ENCODE peak calls at places on chromosomes 11 and 22, in six cellular contexts. One of them, this sample, is unnamed. For H3K36me3, the result is how much of the 10 kb centered on the place peaks cover.

GRCh38 chr11:119664063-119664572 is 64.9 kb downstream of the NECTIN1 start:
- DNase-seq in CD8-positive, alpha-beta T cell: no peak
- DNase-seq in cardiac muscle cell: no peak
- DNase-seq in IMR-90: peak
- DNase-seq in mesenchymal stem cell: no peak
- DNase-seq in left lung: no peak
- DNase-seq in this sample: no peak

GRCh38 chr11:41382927-41383326 is 76.5 kb downstream of the LRRC4C start:
- DNase-seq in CD8-positive, alpha-beta T cell: no peak
- DNase-seq in cardiac muscle cell: no peak
- DNase-seq in IMR-90: no peak
- DNase-seq in mesenchymal stem cell: no peak
- DNase-seq in left lung: no peak
- DNase-seq in this sample: no peak

GRCh38 chr22:22520020-22520656 is at the start of gene ZNF280A:
- DNase-seq in CD8-positive, alpha-beta T cell: no peak
- DNase-seq in cardiac muscle cell: peak
- DNase-seq in IMR-90: no peak
- DNase-seq in mesenchymal stem cell: no peak
- DNase-seq in left lung: no peak
- DNase-seq in this sample: no peak

GRCh38 chr11:8366316-8366715 is 102.6 kb upstream of the LMO1 start:
- DNase-seq in CD8-positive, alpha-beta T cell: no peak
- DNase-seq in cardiac muscle cell: no peak
- DNase-seq in IMR-90: no peak
- DNase-seq in mesenchymal stem cell: no peak
- DNase-seq in left lung: peak
- DNase-seq in this sample: no peak

GRCh38 chr22:18110194-18110943 is at the start of gene TUBA8:
- DNase-seq in CD8-positive, alpha-beta T cell: no peak
- DNase-seq in cardiac muscle cell: peak
- DNase-seq in IMR-90: peak
- DNase-seq in mesenchymal stem cell: peak
- DNase-seq in left lung: no peak
- DNase-seq in this sample: no peak

GRCh38 chr11:117117681-117118080 is 19.5 kb upstream of the SIK3 start:
- DNase-seq in CD8-positive, alpha-beta T cell: no peak
- DNase-seq in cardiac muscle cell: no peak
- DNase-seq in IMR-90: no peak
- DNase-seq in mesenchymal stem cell: no peak
- DNase-seq in left lung: no peak
- DNase-seq in this sample: no peak

GRCh38 chr11:18394928-18395734 is 768 bp downstream of the LDHA start:
- DNase-seq in CD8-positive, alpha-beta T cell: peak
- DNase-seq in cardiac muscle cell: peak
- DNase-seq in IMR-90: peak
- DNase-seq in mesenchymal stem cell: peak
- DNase-seq in left lung: no peak
- DNase-seq in this sample: peak

GRCh38 chr11:59728913-59729312 is 15.3 kb upstream of the OR10V1 start:
- DNase-seq in CD8-positive, alpha-beta T cell: no peak
- DNase-seq in cardiac muscle cell: no peak
- DNase-seq in IMR-90: no peak
- DNase-seq in mesenchymal stem cell: no peak
- DNase-seq in left lung: peak
- DNase-seq in this sample: no peak

GRCh38 chr11:90204407-90204806 is 18.4 kb downstream of the CHORDC1 start:
- DNase-seq in CD8-positive, alpha-beta T cell: no peak
- DNase-seq in cardiac muscle cell: no peak
- DNase-seq in IMR-90: no peak
- DNase-seq in mesenchymal stem cell: no peak
- DNase-seq in left lung: no peak
- DNase-seq in this sample: no peak

GRCh38 chr11:121539000-121539399 is 86.2 kb upstream of the SORL1-AS1 start:
- DNase-seq in CD8-positive, alpha-beta T cell: no peak
- DNase-seq in cardiac muscle cell: no peak
- DNase-seq in IMR-90: no peak
- DNase-seq in mesenchymal stem cell: no peak
- DNase-seq in left lung: no peak
- DNase-seq in this sample: no peak

GRCh38 chr11:118530180-118530682 is 761 bp upstream of the TMEM25 start:
- DNase-seq in CD8-positive, alpha-beta T cell: no peak
- DNase-seq in cardiac muscle cell: no peak
- DNase-seq in IMR-90: peak
- DNase-seq in mesenchymal stem cell: peak
- DNase-seq in left lung: no peak
- DNase-seq in this sample: no peak

GRCh38 chr11:797300-798092 is 585 bp downstream of the SLC25A22 start:
- DNase-seq in CD8-positive, alpha-beta T cell: peak
- DNase-seq in cardiac muscle cell: peak
- DNase-seq in IMR-90: peak
- DNase-seq in mesenchymal stem cell: peak
- DNase-seq in left lung: peak
- DNase-seq in this sample: peak

GRCh38 chr11:109586789-109587188 is 164.8 kb downstream of the C11orf87 start:
- DNase-seq in CD8-positive, alpha-beta T cell: no peak
- DNase-seq in cardiac muscle cell: no peak
- DNase-seq in IMR-90: no peak
- DNase-seq in mesenchymal stem cell: no peak
- DNase-seq in left lung: no peak
- DNase-seq in this sample: no peak

GRCh38 chr11:27371490-27371889 is 8.5 kb upstream of the CCDC34 start:
- DNase-seq in CD8-positive, alpha-beta T cell: no peak
- DNase-seq in cardiac muscle cell: no peak
- DNase-seq in IMR-90: no peak
- DNase-seq in mesenchymal stem cell: no peak
- DNase-seq in left lung: no peak
- DNase-seq in this sample: no peak

GRCh38 chr22:50695421-50696250 is 23.0 kb downstream of the SHANK3 start:
- DNase-seq in CD8-positive, alpha-beta T cell: no peak
- DNase-seq in cardiac muscle cell: no peak
- DNase-seq in IMR-90: no peak
- DNase-seq in mesenchymal stem cell: no peak
- DNase-seq in left lung: peak
- DNase-seq in this sample: no peak

GRCh38 chr11:78453140-78453935 is 35.7 kb upstream of the GAB2 start:
- DNase-seq in CD8-positive, alpha-beta T cell: no peak
- DNase-seq in cardiac muscle cell: peak
- DNase-seq in IMR-90: peak
- DNase-seq in mesenchymal stem cell: no peak
- DNase-seq in left lung: no peak
- DNase-seq in this sample: no peak

GRCh38 chr11:30553521-30554110 is 32.5 kb downstream of the MPPED2 start:
- DNase-seq in CD8-positive, alpha-beta T cell: no peak
- DNase-seq in cardiac muscle cell: no peak
- DNase-seq in IMR-90: no peak
- DNase-seq in mesenchymal stem cell: peak
- DNase-seq in left lung: no peak
- DNase-seq in this sample: no peak

GRCh38 chr22:31100762-31101525 is 6.4 kb downstream of the SELENOM start:
- DNase-seq in CD8-positive, alpha-beta T cell: no peak
- DNase-seq in cardiac muscle cell: no peak
- DNase-seq in IMR-90: no peak
- DNase-seq in mesenchymal stem cell: no peak
- DNase-seq in left lung: no peak
- DNase-seq in this sample: no peak

GRCh38 chr11:79440451-79441158 is at the start of gene TENM4:
- DNase-seq in CD8-positive, alpha-beta T cell: no peak
- DNase-seq in cardiac muscle cell: peak
- DNase-seq in IMR-90: peak
- DNase-seq in mesenchymal stem cell: peak
- DNase-seq in left lung: peak
- DNase-seq in this sample: no peak

GRCh38 chr11:128734439-128735224 is 40.8 kb downstream of the FLI1 start:
- DNase-seq in CD8-positive, alpha-beta T cell: no peak
- DNase-seq in cardiac muscle cell: no peak
- DNase-seq in IMR-90: no peak
- DNase-seq in mesenchymal stem cell: no peak
- DNase-seq in left lung: peak
- DNase-seq in this sample: no peak

GRCh38 chr11:3849297-3849874 is 6.1 kb upstream of the STIM1 start:
- DNase-seq in CD8-positive, alpha-beta T cell: no peak
- DNase-seq in cardiac muscle cell: peak
- DNase-seq in IMR-90: peak
- DNase-seq in mesenchymal stem cell: peak
- DNase-seq in left lung: no peak
- DNase-seq in this sample: peak

GRCh38 chr22:17785185-17786184 is 11.2 kb upstream of the BID start:
- DNase-seq in CD8-positive, alpha-beta T cell: peak
- DNase-seq in cardiac muscle cell: peak
- DNase-seq in IMR-90: no peak
- DNase-seq in mesenchymal stem cell: peak
- DNase-seq in left lung: peak
- DNase-seq in this sample: peak

GRCh38 chr22:40426671-40427070 is 56.3 kb downstream of the SGSM3 start:
- DNase-seq in CD8-positive, alpha-beta T cell: no peak
- DNase-seq in cardiac muscle cell: no peak
- DNase-seq in IMR-90: peak
- DNase-seq in mesenchymal stem cell: peak
- DNase-seq in left lung: no peak
- DNase-seq in this sample: no peak

GRCh38 chr11:118619444-118620205 is 12.2 kb downstream of the PHLDB1 start:
- DNase-seq in CD8-positive, alpha-beta T cell: no peak
- DNase-seq in cardiac muscle cell: peak
- DNase-seq in IMR-90: peak
- DNase-seq in mesenchymal stem cell: peak
- DNase-seq in left lung: peak
- DNase-seq in this sample: no peak

DNA sequence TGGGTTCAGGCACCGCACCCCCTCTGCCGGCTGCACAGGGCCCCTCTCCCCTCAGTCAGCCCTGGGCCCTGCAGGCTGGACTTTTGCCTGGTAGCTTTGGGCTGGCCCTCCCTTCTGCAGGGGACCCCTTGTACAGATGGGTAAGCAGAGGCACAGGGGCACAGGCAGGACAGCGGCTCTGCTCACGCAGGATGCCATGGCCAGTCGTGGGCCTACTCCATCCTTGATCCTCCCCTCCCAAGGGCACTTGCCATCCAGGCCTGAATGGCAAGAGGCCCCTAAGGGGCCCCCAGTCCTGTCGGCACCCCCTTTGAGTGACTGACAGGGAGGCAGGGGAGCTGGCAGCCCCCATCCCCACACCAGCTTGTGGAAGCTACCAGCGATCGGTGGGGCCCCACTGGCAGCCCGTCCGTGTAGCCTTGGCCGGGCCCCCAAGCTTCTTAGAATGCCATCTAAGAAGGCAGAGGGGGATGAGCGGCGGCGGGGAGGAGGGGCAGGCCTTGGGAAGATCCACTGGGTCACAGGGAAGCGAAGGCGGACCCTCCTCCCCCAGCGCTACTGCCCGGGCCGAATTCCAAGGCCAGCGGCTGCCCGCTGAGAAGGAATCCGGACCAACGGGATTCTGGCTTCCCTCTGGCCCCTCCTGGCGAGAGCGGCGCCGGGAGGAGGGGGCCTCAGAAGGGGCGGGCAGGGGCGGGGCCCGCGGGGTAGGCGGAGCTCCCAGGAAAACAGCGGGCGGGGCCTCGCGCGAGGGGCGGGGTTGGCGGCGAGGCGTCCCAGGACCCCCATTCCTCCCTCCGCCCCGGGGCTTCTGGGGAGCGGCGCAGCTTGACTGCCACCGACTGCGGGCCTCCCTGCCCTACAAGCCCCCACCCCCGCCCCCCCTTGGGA is 6.8 kb upstream of the CHKA start:
- DNase-seq in CD8-positive, alpha-beta T cell: no peak
- DNase-seq in cardiac muscle cell: peak
- DNase-seq in IMR-90: peak
- DNase-seq in mesenchymal stem cell: peak
- DNase-seq in left lung: peak
- DNase-seq in this sample: no peak
- H3K4me3 ChIP-seq in CD8-positive, alpha-beta T cell: no peak
- H3K4me3 ChIP-seq in cardiac muscle cell: peak
- H3K4me3 ChIP-seq in IMR-90: peak
- H3K4me3 ChIP-seq in mesenchymal stem cell: no peak
- H3K4me3 ChIP-seq in left lung: peak
- H3K4me3 ChIP-seq in this sample: no peak

GRCh38 chr11:15308840-15309239 is 194.1 kb downstream of the INSC start:
- DNase-seq in CD8-positive, alpha-beta T cell: no peak
- DNase-seq in cardiac muscle cell: no peak
- DNase-seq in IMR-90: no peak
- DNase-seq in mesenchymal stem cell: no peak
- DNase-seq in left lung: no peak
- DNase-seq in this sample: no peak
- H3K27ac ChIP-seq in CD8-positive, alpha-beta T cell: no peak
- H3K27ac ChIP-seq in cardiac muscle cell: no peak
- H3K27ac ChIP-seq in IMR-90: no peak
- H3K27ac ChIP-seq in mesenchymal stem cell: no peak
- H3K27ac ChIP-seq in left lung: no peak
- H3K27ac ChIP-seq in this sample: no peak

DNA sequence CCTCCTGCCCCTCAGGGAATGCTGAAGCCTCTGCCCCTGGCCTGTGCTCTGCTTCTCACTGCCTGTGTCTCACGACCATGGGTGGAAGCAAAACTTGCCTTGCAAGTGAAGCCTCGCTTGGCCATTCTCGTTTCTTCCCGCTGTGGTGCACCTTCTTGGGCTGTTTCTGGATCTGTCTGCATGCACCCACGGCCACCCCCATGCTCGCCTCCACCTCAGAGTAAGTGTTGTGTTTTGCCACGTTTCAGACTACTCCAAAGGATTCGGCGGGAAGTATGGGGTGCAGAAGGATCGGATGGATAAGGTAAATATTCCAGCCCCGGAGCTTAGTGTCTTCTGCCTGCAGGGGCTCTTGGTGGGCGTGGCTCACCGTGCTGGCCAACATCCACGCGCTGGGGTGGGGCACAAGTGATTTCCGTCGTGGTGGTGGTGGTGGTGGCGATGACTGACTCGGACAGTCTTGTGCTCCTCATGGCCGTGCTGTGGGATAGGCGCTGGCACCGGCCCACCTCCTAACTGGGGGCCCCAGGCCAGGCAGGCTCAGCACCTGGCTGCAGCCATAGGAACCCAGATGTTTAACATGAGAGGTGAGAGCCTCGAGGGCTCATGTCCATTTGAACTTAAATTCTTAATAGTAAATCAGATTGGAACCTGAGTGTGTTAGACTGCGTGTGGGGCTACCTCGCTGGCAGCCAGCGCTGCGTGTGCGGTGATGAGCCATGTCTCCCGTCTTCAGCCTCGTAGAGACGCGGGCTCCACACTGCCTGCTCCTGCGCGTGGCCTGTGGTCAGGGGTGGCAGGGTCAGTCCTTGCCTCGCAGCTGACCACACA is 24.6 kb downstream of the CTTN start:
- DNase-seq in CD8-positive, alpha-beta T cell: no peak
- DNase-seq in cardiac muscle cell: no peak
- DNase-seq in IMR-90: no peak
- DNase-seq in mesenchymal stem cell: no peak
- DNase-seq in left lung: peak
- DNase-seq in this sample: no peak
- H3K36me3 ChIP-seq in CD8-positive, alpha-beta T cell: under half
- H3K36me3 ChIP-seq in cardiac muscle cell: under half
- H3K36me3 ChIP-seq in IMR-90: half or more
- H3K36me3 ChIP-seq in mesenchymal stem cell: half or more
- H3K36me3 ChIP-seq in left lung: half or more
- H3K36me3 ChIP-seq in this sample: under half

DNA sequence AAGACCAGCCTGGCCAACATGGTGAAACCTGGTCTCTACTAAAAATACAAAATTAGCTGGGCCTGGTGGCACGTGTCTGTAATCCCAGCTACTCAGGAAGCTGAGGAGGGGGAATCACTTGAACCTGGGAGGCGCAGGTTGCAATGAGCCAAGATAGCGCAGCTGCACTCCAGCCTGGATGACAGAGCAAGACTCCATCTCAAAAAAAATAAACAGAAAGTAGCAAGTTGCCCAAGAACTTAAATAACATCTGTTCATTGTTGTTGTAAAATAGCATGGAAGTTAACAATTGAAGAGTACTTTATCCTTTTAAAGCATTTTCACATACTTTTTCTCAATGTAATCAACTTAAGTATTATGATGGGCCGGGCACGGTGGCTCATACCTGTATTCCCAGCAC is 5.7 kb downstream of the AMBRA1 start:
- DNase-seq in CD8-positive, alpha-beta T cell: no peak
- DNase-seq in cardiac muscle cell: no peak
- DNase-seq in IMR-90: peak
- DNase-seq in mesenchymal stem cell: peak
- DNase-seq in left lung: no peak
- DNase-seq in this sample: no peak
- H3K4me3 ChIP-seq in CD8-positive, alpha-beta T cell: no peak
- H3K4me3 ChIP-seq in cardiac muscle cell: no peak
- H3K4me3 ChIP-seq in IMR-90: no peak
- H3K4me3 ChIP-seq in mesenchymal stem cell: no peak
- H3K4me3 ChIP-seq in left lung: no peak
- H3K4me3 ChIP-seq in this sample: no peak